ENCODE peak calls at places on chromosomes 11 and 22, in nine cellular contexts. U, M, N, S, I, F, C, X and J are unnamed samples.

GRCh38 chr11:123450593-123450992 is 20.5 kb downstream of the GRAMD1B start:
- DNase-seq in U (no peak), M (no peak), N (peak), S (peak), I (peak), F (no peak), C (no peak), X (no peak), J (no peak)

GRCh38 chr22:25582946-25583345 is 18.5 kb downstream of the GRK3 start:
- DNase-seq in U (no peak), M (no peak), N (no peak), S (peak), I (no peak), F (no peak), C (no peak), X (no peak), J (no peak)

GRCh38 chr11:96143016-96143670 is 199.9 kb downstream of the MAML2 start:
- DNase-seq in U (no peak), M (no peak), N (peak), S (no peak), I (no peak), F (no peak), C (peak), X (no peak), J (no peak)

GRCh38 chr11:116882386-116882785 is 45.0 kb upstream of the APOA1 start:
- DNase-seq in U (no peak), M (peak), N (peak), S (peak), I (no peak), F (no peak), C (no peak), X (no peak), J (no peak)

GRCh38 chr22:39429916-39430575 is 26.8 kb upstream of the MGAT3 start:
- DNase-seq in U (no peak), M (no peak), N (no peak), S (no peak), I (no peak), F (no peak), C (no peak), X (no peak), J (no peak)

GRCh38 chr11:295351-296205 is 3.7 kb downstream of the IFITM5 start:
- DNase-seq in U (no peak), M (peak), N (no peak), S (no peak), I (no peak), F (no peak), C (no peak), X (peak), J (no peak)

GRCh38 chr22:45608763-45609180 is 62.9 kb upstream of the ATXN10 start:
- DNase-seq in U (no peak), M (peak), N (peak), S (no peak), I (no peak), F (no peak), C (no peak), X (no peak), J (no peak)

GRCh38 chr11:66324626-66325025 is 7.8 kb upstream of the CD248 start:
- DNase-seq in U (no peak), M (no peak), N (peak), S (no peak), I (no peak), F (no peak), C (no peak), X (no peak), J (no peak)

GRCh38 chr11:69422645-69423044 is 58.8 kb upstream of the LINC01488 start:
- DNase-seq in U (no peak), M (no peak), N (no peak), S (no peak), I (no peak), F (no peak), C (no peak), X (no peak), J (no peak)

GRCh38 chr11:67510023-67510345 is 2.0 kb upstream of the CDK2AP2 start:
- DNase-seq in U (no peak), M (peak), N (no peak), S (no peak), I (no peak), F (no peak), C (no peak), X (no peak), J (no peak)

GRCh38 chr22:23800297-23801237 is 13.8 kb downstream of the SMARCB1 start:
- DNase-seq in U (no peak), M (no peak), N (no peak), S (no peak), I (no peak), F (no peak), C (no peak), X (no peak), J (no peak)

GRCh38 chr11:44621784-44622183 is 56.3 kb downstream of the CD82 start:
- DNase-seq in U (no peak), M (no peak), N (no peak), S (no peak), I (peak), F (no peak), C (no peak), X (no peak), J (peak)

GRCh38 chr22:35446365-35446764 is 46.4 kb downstream of the MCM5 start:
- DNase-seq in U (peak), M (peak), N (peak), S (peak), I (no peak), F (no peak), C (no peak), X (no peak), J (no peak)

DNA sequence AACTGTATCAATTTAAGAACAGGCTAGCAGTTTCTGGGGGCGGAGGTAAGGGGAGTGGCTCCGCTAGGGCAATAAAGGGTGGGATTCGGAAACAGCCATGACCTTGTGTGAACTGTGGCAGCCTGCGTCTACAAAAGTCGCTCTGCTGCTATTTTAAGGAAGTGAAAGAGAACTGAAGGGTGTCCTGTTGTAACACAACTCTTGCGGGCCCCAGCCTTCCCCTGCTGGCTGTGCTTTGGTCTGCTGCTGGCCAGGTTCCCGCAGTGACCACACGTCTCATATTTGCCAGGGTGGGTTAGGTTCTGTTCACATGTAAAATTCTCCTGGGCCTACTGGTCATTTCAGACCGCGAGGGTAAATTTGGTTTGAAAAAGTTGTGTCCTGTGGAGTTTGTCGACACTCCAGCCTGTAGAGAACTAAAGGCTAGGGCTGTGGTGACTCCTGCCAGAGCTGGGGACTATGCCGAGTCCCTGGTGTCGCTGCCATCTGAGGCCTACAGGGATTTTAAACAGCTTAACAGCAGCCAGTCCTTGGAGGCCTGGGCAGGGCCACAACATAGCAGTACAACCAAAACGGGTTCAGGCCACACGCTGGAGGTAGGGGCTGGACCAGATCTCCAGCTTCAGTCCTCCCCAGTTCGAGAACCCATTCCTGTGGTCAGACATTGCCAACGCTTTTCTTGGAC is 1.1 kb upstream of the PPFIBP2 start:
- DNase-seq in U (peak), M (peak), N (peak), S (no peak), I (peak), F (no peak), C (no peak), X (peak), J (peak)
- TF ChIP-seq CTCF in U (no peak), M (no peak), N (no peak), S (no peak), I (no peak), F (no peak), C (no peak), X (peak), J (no peak)

GRCh38 chr11:119307219-119307618 is 9.7 kb downstream of the MCAM start:
- DNase-seq in U (no peak), M (no peak), N (no peak), S (no peak), I (no peak), F (no peak), C (peak), X (no peak), J (no peak)
- TF ChIP-seq CTCF in U (peak), M (no peak), N (peak), S (peak), I (no peak), F (no peak), C (peak), X (peak), J (no peak)

GRCh38 chr11:6603287-6604080 is at the start of the genes ILK and RRP8:
- DNase-seq in U (peak), M (peak), N (peak), S (peak), I (peak), F (peak), C (peak), X (peak), J (peak)
- TF ChIP-seq CTCF in U (peak), M (peak), N (no peak), S (peak), I (peak), F (no peak), C (peak), X (peak), J (no peak)

GRCh38 chr11:34105079-34105956 is at the start of gene NAT10:
- DNase-seq in U (peak), M (peak), N (peak), S (peak), I (peak), F (peak), C (peak), X (peak), J (peak)
- TF ChIP-seq CTCF in U (no peak), M (no peak), N (peak), S (no peak), I (peak), F (no peak), C (peak), X (peak), J (no peak)

DNA sequence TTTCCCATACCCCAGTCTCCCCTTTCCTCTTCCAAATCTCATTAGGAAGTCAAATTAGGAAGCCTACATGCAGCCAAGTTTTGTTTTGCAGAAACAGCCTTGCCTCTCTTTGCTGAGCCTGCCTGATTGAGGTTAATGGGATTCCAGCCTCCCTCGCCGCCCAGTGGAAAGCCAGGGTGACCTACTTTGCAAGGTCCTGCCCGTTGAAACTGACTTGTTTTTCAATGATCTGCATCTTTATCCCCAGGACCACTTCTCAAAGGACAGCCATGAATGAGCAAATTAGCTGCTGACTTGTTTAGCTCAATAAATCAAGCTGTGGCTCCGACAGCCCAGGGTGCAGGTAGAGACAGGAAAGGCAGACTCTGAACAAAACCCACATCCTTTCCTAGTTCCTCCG is 110.4 kb downstream of the RRAS2 start:
- DNase-seq in U (no peak), M (no peak), N (no peak), S (no peak), I (no peak), F (no peak), C (peak), X (no peak), J (peak)
- TF ChIP-seq CTCF in U (no peak), M (no peak), N (peak), S (no peak), I (no peak), F (no peak), C (peak), X (no peak), J (no peak)

DNA sequence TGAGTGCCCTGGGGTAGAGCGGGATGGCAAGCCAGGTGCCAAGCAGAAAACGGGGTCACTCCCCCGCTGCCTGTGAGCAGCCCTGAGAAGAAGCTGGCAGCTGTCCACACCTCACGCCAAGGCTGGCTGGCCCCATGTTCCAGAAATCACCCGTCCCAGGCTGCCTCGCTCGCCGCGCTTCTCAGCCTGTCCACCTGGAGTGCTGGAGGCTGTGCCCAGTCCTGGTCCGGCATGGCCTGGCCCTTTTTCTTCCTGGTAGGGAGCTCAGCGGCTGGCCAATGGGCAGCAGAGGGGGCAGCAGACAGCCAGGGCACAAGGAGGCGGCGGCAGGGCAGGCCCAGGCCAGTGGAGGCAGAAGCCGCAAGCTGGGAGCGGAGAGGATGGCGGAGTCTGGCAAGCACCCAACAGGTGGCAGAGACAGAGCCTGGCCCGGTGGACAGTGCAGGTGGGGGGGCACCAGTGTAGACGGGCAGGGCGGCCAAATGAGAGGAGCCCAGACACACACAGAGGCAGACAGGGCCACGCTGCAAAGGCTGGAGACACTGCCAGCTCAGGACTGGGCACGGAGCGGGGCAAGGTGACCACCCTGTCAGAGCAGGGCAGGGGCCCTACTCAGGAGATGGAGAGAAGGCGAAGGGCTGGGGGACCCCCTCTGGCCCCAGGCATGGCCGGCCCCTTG is 37.2 kb upstream of the TH start:
- DNase-seq in U (peak), M (no peak), N (no peak), S (no peak), I (peak), F (no peak), C (peak), X (peak), J (no peak)
- TF ChIP-seq CTCF in U (no peak), M (no peak), N (no peak), S (no peak), I (no peak), F (no peak), C (peak), X (no peak), J (no peak)

GRCh38 chr11:30949838-30950237 is 363.7 kb upstream of the MPPED2 start:
- DNase-seq in U (no peak), M (no peak), N (no peak), S (no peak), I (no peak), F (no peak), C (no peak), X (no peak), J (no peak)
- TF ChIP-seq CTCF in U (no peak), M (no peak), N (no peak), S (no peak), I (no peak), F (no peak), C (no peak), X (no peak), J (no peak)

GRCh38 chr11:27619936-27620335 is 80.3 kb downstream of the BDNF start:
- DNase-seq in U (no peak), M (no peak), N (no peak), S (no peak), I (no peak), F (no peak), C (no peak), X (no peak), J (no peak)
- TF ChIP-seq CTCF in U (no peak), M (no peak), N (no peak), S (no peak), I (no peak), F (no peak), C (no peak), X (no peak), J (no peak)

GRCh38 chr11:70948416-70948815 is 304.0 kb downstream of the SHANK2 start:
- DNase-seq in U (no peak), M (no peak), N (no peak), S (no peak), I (no peak), F (no peak), C (no peak), X (peak), J (no peak)

GRCh38 chr11:70944141-70944540 is 308.2 kb downstream of the SHANK2 start:
- DNase-seq in U (no peak), M (no peak), N (no peak), S (no peak), I (no peak), F (no peak), C (no peak), X (peak), J (no peak)

GRCh38 chr11:70944636-70945035 is 307.7 kb downstream of the SHANK2 start:
- DNase-seq in U (no peak), M (no peak), N (no peak), S (no peak), I (no peak), F (no peak), C (no peak), X (no peak), J (no peak)

GRCh38 chr11:70942593-70942992 is 309.8 kb downstream of the SHANK2 start:
- DNase-seq in U (no peak), M (no peak), N (no peak), S (no peak), I (no peak), F (no peak), C (no peak), X (no peak), J (peak)
- TF ChIP-seq CTCF in U (no peak), M (no peak), N (peak), S (no peak), I (no peak), F (no peak), C (peak), X (no peak), J (peak)

GRCh38 chr22:32385681-32386080 is 26.4 kb downstream of the RTCB start:
- DNase-seq in U (no peak), M (no peak), N (no peak), S (no peak), I (no peak), F (no peak), C (no peak), X (no peak), J (no peak)

GRCh38 chr22:32395107-32395506 is 16.9 kb downstream of the RTCB start:
- DNase-seq in U (no peak), M (no peak), N (no peak), S (no peak), I (no peak), F (no peak), C (no peak), X (no peak), J (no peak)

GRCh38 chr22:32389685-32390084 is 22.4 kb downstream of the RTCB start:
- DNase-seq in U (no peak), M (peak), N (peak), S (no peak), I (no peak), F (peak), C (peak), X (no peak), J (peak)
- TF ChIP-seq CTCF in U (no peak), M (peak), N (peak), S (peak), I (peak), F (peak), C (peak), X (no peak), J (peak)